ENCODE peak calls at places on chromosomes 3 and 15, in five cellular contexts. S, Q, O, M and K are unnamed samples.
A peak's percentile ranks its signal among the peaks of the same experiment; 100 is the strongest.

GRCh38 chr15:38707802-38708671 is 143.4 kb upstream of the RASGRP1 start:
- DNase-seq in O (no peak), Q (peak; percentile 68), M (no peak), S (peak; percentile 45), K (peak; percentile 74)

GRCh38 chr3:149382091-149382467 is 4.6 kb upstream of the TM4SF1 start:
- DNase-seq in O (no peak), M (no peak), S (no peak), Q (peak; percentile 92), K (peak; percentile 56)

GRCh38 chr15:42286445-42287029 is 13.3 kb upstream of the TMEM87A start:
- DNase-seq in Q (no peak), M (no peak), S (no peak), O (no peak), K (no peak)

GRCh38 chr15:90892023-90892422 is 7.7 kb downstream of the FES start:
- DNase-seq in O (no peak), M (no peak), Q (no peak), S (no peak), K (no peak)

GRCh38 chr3:59680916-59681315 is 631.1 kb upstream of the CFAP20DC start:
- DNase-seq in M (no peak), S (no peak), O (no peak), Q (no peak), K (no peak)

GRCh38 chr3:197458179-197458707 is 97.5 kb downstream of the BDH1 start:
- DNase-seq in M (no peak), S (peak; percentile 56), Q (peak; percentile 50), O (peak; percentile 21), K (peak; percentile 49)

GRCh38 chr15:85141601-85142185 is 160.0 kb downstream of the PDE8A start:
- DNase-seq in O (no peak), Q (peak; percentile 29), M (no peak), S (no peak), K (peak; percentile 91)

GRCh38 chr3:35426581-35426980 is 212.7 kb upstream of the ARPP21 start:
- DNase-seq in M (no peak), S (no peak), O (no peak), Q (no peak), K (no peak)

GRCh38 chr3:159548675-159549335 is 439.8 kb upstream of the IL12A start:
- DNase-seq in S (no peak), Q (peak; percentile 83), O (no peak), M (no peak), K (peak; percentile 65)

GRCh38 chr3:52318186-52318793 is 2.2 kb downstream of the DNAH1 start:
- DNase-seq in O (no peak), M (no peak), S (no peak), Q (no peak), K (no peak)

GRCh38 chr3:69738859-69739203 is 433 bp upstream of the MITF start:
- DNase-seq in O (no peak), Q (no peak), S (no peak), M (no peak), K (peak; percentile 33)

GRCh38 chr15:57505949-57506391 is 85.7 kb upstream of the MYZAP start:
- DNase-seq in Q (peak; percentile 48), S (no peak), O (no peak), M (no peak), K (peak; percentile 18)

GRCh38 chr3:16130066-16130465 is 44.4 kb upstream of the GALNT15 start:
- DNase-seq in M (no peak), O (no peak), S (no peak), Q (peak; percentile 49), K (peak; percentile 55)

GRCh38 chr3:120192579-120192978 is 92.4 kb downstream of the GPR156 start:
- DNase-seq in S (no peak), Q (peak; percentile 26), M (no peak), O (no peak), K (no peak)

GRCh38 chr3:27976933-27977332 is 254.8 kb upstream of the EOMES start:
- DNase-seq in Q (peak; percentile 43), S (no peak), O (no peak), M (no peak), K (peak; percentile 84)

GRCh38 chr15:66619152-66619903 is 53.5 kb upstream of the LCTL start:
- DNase-seq in O (peak; percentile 19), Q (peak; percentile 88), M (no peak), S (peak; percentile 68), K (peak; percentile 73)

GRCh38 chr15:92891533-92892200 is 8.5 kb upstream of the CHD2 start:
- DNase-seq in S (no peak), O (no peak), M (no peak), Q (no peak), K (no peak)

GRCh38 chr3:105401691-105402149 is 35.0 kb downstream of the ALCAM start:
- DNase-seq in O (no peak), Q (peak; percentile 80), S (no peak), M (no peak), K (peak; percentile 11)

GRCh38 chr3:43378066-43378935 is 92.0 kb downstream of the SNRK start:
- DNase-seq in S (peak; percentile 72), M (peak; percentile 66), Q (peak; percentile 59), O (peak; percentile 69), K (peak; percentile 26)

GRCh38 chr3:154428369-154429206 is 1.4 kb downstream of the GPR149 start:
- DNase-seq in Q (no peak), M (no peak), O (no peak), S (no peak), K (no peak)

GRCh38 chr15:90871097-90871715 is 2.8 kb downstream of the FURIN start:
- DNase-seq in S (peak; percentile 70), Q (peak; percentile 51), O (peak; percentile 43), M (no peak), K (peak; percentile 33)

GRCh38 chr15:68420186-68420684 is 11.7 kb downstream of the ITGA11 start:
- DNase-seq in S (no peak), M (peak; percentile 31), O (no peak), Q (peak; percentile 33), K (peak; percentile 64)

GRCh38 chr15:87570186-87570585 is 686.4 kb downstream of the NTRK3 start:
- DNase-seq in O (no peak), S (no peak), Q (peak; percentile 27), M (no peak), K (peak; percentile 60)

GRCh38 chr3:128505771-128506170 is 12.8 kb upstream of the GATA2 start:
- DNase-seq in S (no peak), Q (peak; percentile 28), M (no peak), O (no peak), K (no peak)

GRCh38 chr3:128197855-128198254 is 44.6 kb downstream of the EEFSEC start:
- DNase-seq in S (no peak), M (no peak), Q (no peak), O (no peak), K (peak; percentile 29)

GRCh38 chr3:187044871-187045552 is 94.3 kb downstream of the RPL39L start:
- DNase-seq in Q (no peak), O (no peak), S (no peak), M (no peak), K (no peak)

GRCh38 chr3:172929451-172929850 is 178.9 kb downstream of the ECT2 start:
- DNase-seq in S (no peak), Q (no peak), O (no peak), M (no peak), K (no peak)

GRCh38 chr3:172634948-172635347 is 75.9 kb downstream of the NCEH1 start:
- DNase-seq in Q (no peak), S (no peak), M (no peak), O (no peak), K (no peak)

GRCh38 chr3:111735271-111735758 is 123.8 kb upstream of the PHLDB2 start:
- DNase-seq in O (no peak), M (no peak), S (no peak), Q (peak; percentile 98), K (peak; percentile 98)